ENCODE peak calls at places on chromosomes 6 and 20, in nine cellular contexts. T is HepG2, P is PC-3, U is mammary epithelial cell, G is mesenchymal stem cell, I is hepatocyte, F is PC-9, Q is neural progenitor cell, O is neuronal stem cell. B is an unnamed sample.

GRCh38 chr20:25360631-25361286 is 29.9 kb downstream of the ABHD12 start:
- DNase-seq in T (no peak), P (no peak), U (no peak), G (peak; percentile 73), I (no peak), F (peak; percentile 40), Q (no peak), O (no peak), B (peak; percentile 83)

GRCh38 chr20:32988008-32988407 is 16.2 kb downstream of the SUN5 start:
- DNase-seq in T (no peak), P (no peak), U (no peak), G (no peak), I (no peak), F (no peak), Q (no peak), O (no peak), B (no peak)

GRCh38 chr20:64099086-64099786 is 8.1 kb downstream of the NPBWR2 start:
- DNase-seq in T (no peak), P (no peak), U (no peak), G (no peak), I (no peak), F (no peak), Q (no peak), O (no peak), B (no peak)

GRCh38 chr6:26553739-26554668 is 15.8 kb downstream of the HMGN4 start:
- DNase-seq in T (peak; percentile 81), P (peak; percentile 95), U (peak; percentile 89), G (peak; percentile 96), I (peak; percentile 82), F (peak; percentile 85), Q (peak; percentile 82), O (peak; percentile 83), B (peak; percentile 90)

GRCh38 chr6:11992086-11992485 is 20.0 kb upstream of the HIVEP1 start:
- DNase-seq in T (no peak), P (no peak), U (no peak), G (no peak), I (no peak), F (no peak), Q (no peak), O (no peak), B (no peak)

GRCh38 chr6:26053929-26054658 is 33.1 kb upstream of the HFE start:
- DNase-seq in T (no peak), P (peak; percentile 19), U (peak; percentile 24), G (no peak), I (no peak), F (no peak), Q (no peak), O (no peak), B (no peak)

GRCh38 chr6:2450546-2450945 is 205.1 kb upstream of the GMDS start:
- DNase-seq in T (no peak), P (peak; percentile 33), U (peak; percentile 30), G (no peak), I (peak; percentile 34), F (peak; percentile 19), Q (no peak), O (no peak), B (no peak)

GRCh38 chr6:89950446-89950845 is 56.2 kb downstream of the GJA10 start:
- DNase-seq in T (no peak), P (no peak), U (no peak), G (no peak), I (no peak), F (no peak), Q (no peak), O (no peak), B (no peak)

GRCh38 chr20:50575869-50576720 is 65.9 kb downstream of the PTPN1 start:
- DNase-seq in T (peak; percentile 63), P (peak; percentile 68), U (no peak), G (peak; percentile 72), I (peak; percentile 78), F (peak; percentile 60), Q (peak; percentile 72), O (peak; percentile 24), B (peak; percentile 31)

GRCh38 chr6:125790403-125791150 is at the start of gene NCOA7:
- DNase-seq in T (peak; percentile 65), P (peak; percentile 58), U (peak; percentile 76), G (peak; percentile 74), I (peak; percentile 86), F (peak; percentile 78), Q (peak; percentile 89), O (peak; percentile 73), B (peak; percentile 59)

GRCh38 chr6:116328528-116328903 is 42.2 kb upstream of the DSE start:
- DNase-seq in T (no peak), P (no peak), U (no peak), G (peak; percentile 33), I (no peak), F (no peak), Q (no peak), O (no peak), B (peak; percentile 55)

GRCh38 chr6:26025047-26025893 is 62.0 kb upstream of the HFE start:
- DNase-seq in T (peak; percentile 63), P (peak; percentile 72), U (peak; percentile 61), G (peak; percentile 92), I (peak; percentile 67), F (peak; percentile 27), Q (no peak), O (no peak), B (peak; percentile 88)

GRCh38 chr20:25493748-25494505 is 86.5 kb downstream of the GINS1 start:
- DNase-seq in T (no peak), P (no peak), U (no peak), G (no peak), I (no peak), F (no peak), Q (no peak), O (no peak), B (no peak)

GRCh38 chr20:51500936-51501335 is 41.6 kb downstream of the NFATC2 start:
- DNase-seq in T (no peak), P (no peak), U (peak; percentile 17), G (no peak), I (no peak), F (no peak), Q (no peak), O (no peak), B (no peak)

GRCh38 chr20:42361402-42361801 is 743.2 kb upstream of the CHD6 start:
- DNase-seq in T (no peak), P (no peak), U (no peak), G (no peak), I (no peak), F (no peak), Q (no peak), O (no peak), B (no peak)

GRCh38 chr20:9510926-9511325 is 3.5 kb upstream of the LAMP5 start:
- DNase-seq in T (no peak), P (no peak), U (no peak), G (no peak), I (no peak), F (no peak), Q (no peak), O (no peak), B (no peak)
- H2AFZ ChIP-seq in T (no peak overlapping the region), P (no peak overlapping the region), U (no peak overlapping the region), G (no peak overlapping the region), I (no peak overlapping the region), F (no peak overlapping the region), Q (no peak overlapping the region), O (no peak overlapping the region), B (no peak overlapping the region)

DNA sequence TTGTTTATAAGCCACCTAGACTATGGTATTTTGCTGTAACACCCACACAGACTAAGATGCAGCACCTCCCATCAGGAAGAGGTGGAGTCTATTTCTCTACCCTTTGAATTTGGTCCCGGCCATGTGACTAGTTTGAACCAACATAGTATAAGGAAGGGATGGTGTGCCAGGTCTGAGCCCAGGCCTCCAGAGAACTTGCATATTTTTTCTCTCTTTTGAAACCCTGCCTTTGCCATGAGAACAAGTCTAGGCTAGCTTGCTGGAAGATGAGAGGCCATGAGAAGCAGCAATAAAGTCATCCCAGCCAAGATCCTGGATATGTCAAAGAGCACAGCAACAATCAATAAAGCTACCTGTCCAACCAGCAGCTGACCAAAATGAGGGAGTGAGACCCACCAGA is 63.0 kb upstream of the ANKEF1 start:
- DNase-seq in T (no peak), P (no peak), U (peak; percentile 33), G (no peak), I (no peak), F (no peak), Q (no peak), O (no peak), B (no peak)
- H3K4me1 ChIP-seq in T (no peaks in the 10 kb centered on the region), P (no peaks in the 10 kb centered on the region), U (peaks cover 8% of the 10 kb centered on the region), G (no peaks in the 10 kb centered on the region), I (no peaks in the 10 kb centered on the region), F (no peaks in the 10 kb centered on the region), Q (no peaks in the 10 kb centered on the region), O (no peaks in the 10 kb centered on the region), B (no peaks in the 10 kb centered on the region)

DNA sequence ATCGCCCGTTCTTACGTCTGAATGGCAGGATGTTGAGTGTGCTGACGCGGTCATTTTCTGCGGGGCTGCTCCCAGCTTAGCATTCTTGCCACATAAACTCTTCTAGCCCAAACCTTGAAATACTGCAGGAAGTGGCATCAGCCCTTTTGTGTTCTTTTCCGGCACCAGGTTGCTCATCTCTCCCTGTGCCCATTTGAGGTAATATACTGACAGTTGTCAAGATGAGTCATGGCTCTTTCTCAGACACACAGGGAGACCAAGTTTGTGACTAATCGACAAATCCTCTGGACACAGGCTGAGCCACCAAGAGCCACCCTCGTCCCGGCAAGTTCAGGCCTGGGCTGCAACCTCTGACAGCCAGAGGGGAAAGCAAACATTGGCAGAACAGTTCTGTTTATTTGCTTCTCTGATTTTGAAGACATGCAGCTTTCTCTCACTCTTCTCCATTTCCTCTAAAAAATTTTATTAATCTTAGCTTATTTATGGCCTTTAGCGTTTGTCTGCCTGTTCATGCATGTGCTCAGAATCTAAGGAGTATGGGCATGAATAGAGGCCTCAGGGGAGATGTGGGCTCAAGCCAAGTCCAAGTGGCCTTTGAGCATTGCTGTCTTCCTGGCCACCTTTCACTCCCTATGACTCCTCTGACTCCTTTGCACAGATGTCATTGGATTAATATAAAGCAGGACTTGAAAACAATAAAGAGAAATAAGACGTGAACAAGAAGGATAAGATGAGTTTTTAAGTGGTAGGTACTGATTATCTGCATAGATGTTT is 328.2 kb upstream of the JAG1 start:
- DNase-seq in T (peak; percentile 74), P (peak; percentile 99), U (peak; percentile 99), G (peak; percentile 68), I (peak; percentile 41), F (peak; percentile 79), Q (no peak), O (no peak), B (peak; percentile 59)
- H2AFZ ChIP-seq in T (no peak overlapping the region), P (peak overlapping the region; percentile 45), U (peak overlapping the region; percentile 25), G (no peak overlapping the region), I (no peak overlapping the region), F (peak overlapping the region; percentile 49), Q (no peak overlapping the region), O (peak overlapping the region; percentile 21), B (peak overlapping the region; percentile 55)

DNA sequence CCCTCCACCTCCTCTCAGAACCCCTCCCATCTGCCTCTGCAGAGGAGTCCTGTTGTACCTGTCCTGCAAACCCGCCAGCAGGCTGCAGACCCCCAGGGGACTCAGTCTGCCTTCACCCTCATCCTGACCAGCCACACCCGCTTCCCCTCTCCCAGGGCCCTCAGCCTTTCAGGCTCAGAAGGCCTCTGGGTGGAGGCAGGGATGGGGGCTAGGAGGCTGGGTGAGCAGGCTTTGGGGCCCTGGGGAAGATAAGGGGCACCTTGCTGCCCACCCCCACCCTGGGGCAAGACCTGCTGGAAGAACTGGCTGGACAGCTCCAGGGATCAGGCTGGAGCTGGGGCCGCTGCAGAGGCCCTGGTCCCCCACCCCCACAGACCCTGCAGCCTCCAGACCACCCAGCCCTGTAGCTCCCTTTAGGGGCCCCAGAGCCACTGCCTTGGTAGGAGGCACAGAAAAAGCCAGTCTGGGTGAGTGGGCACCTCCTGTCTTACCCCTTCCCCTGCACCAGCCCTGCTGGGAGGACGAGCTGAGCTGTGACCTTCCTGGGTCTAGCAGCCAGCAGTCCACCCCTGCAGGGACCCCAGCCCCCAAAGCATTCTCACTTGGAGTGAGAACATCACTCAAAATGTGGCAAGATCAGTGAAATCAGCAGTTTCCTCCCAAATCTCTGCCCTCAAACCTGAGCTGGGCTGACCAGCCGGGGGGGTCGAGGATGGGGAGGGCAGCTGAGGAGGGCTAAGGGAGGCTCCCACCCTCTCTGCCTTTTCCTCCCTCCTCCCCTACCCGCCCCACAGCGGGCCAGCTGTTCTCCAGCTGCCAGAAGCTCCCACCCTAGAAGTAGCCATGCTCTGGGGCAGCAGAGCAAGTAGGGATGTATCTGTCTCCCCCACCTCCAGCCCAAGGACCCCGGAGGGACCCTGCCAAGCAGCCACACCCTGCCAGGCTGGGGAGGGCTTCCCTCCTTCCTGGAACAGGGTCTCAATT is 5.0 kb downstream of the TEAD3 start:
- DNase-seq in T (no peak), P (no peak), U (no peak), G (no peak), I (peak; percentile 55), F (peak; percentile 60), Q (peak; percentile 46), O (no peak), B (no peak)
- H3K4me1 ChIP-seq in T (peaks cover 49% of the 10 kb centered on the region), P (peaks cover 38% of the 10 kb centered on the region), U (peaks cover 70% of the 10 kb centered on the region), G (peaks cover 75% of the 10 kb centered on the region), I (peaks cover 87% of the 10 kb centered on the region), F (peaks cover 58% of the 10 kb centered on the region), Q (peaks cover 71% of the 10 kb centered on the region), O (peaks cover 67% of the 10 kb centered on the region), B (peaks cover 76% of the 10 kb centered on the region)

B was measured in astrocyte.